ENCODE peak calls at places on chromosomes 12 and 14, in six cellular contexts. T is GM19239, N is EL, K is SHP77, F is NCI-H2081, C is cerebellar cortex. P is an unnamed sample.

GRCh38 chr14:22598896-22599244 is 770 bp downstream of the ABHD4 start:
- DNase-seq in N (peak), F (peak), T (peak), K (peak), C (peak), P (no peak)

GRCh38 chr14:105882626-105883025 is 356.2 kb downstream of the TMEM121 start:
- DNase-seq in K (no peak), F (no peak), N (no peak), T (no peak), C (no peak), P (no peak)

GRCh38 chr12:15469342-15469741 is 147.0 kb downstream of the PTPRO start:
- DNase-seq in C (no peak), K (no peak), F (peak), N (no peak), T (no peak), P (peak)

GRCh38 chr14:101194356-101195308 is 291.1 kb upstream of the RTL1 start:
- DNase-seq in T (no peak), C (no peak), K (no peak), F (peak), N (no peak), P (peak)

GRCh38 chr14:104442611-104443390 is 136.8 kb upstream of the C14orf180 start:
- DNase-seq in T (no peak), C (no peak), F (no peak), N (no peak), K (no peak), P (no peak)

GRCh38 chr12:50822082-50822481 is 20.6 kb upstream of the TMPRSS12 start:
- DNase-seq in K (no peak), N (no peak), T (no peak), C (no peak), F (no peak), P (no peak)

GRCh38 chr12:3432176-3432742 is 58.7 kb upstream of the PRMT8 start:
- DNase-seq in T (no peak), C (no peak), K (no peak), N (peak), F (no peak), P (peak)

GRCh38 chr14:90523544-90523943 is 126.7 kb downstream of the CALM1 start:
- DNase-seq in F (no peak), C (no peak), K (no peak), T (no peak), N (peak), P (no peak)

GRCh38 chr14:96205059-96205993 is 687 bp downstream of the BDKRB2 start:
- DNase-seq in F (no peak), K (peak), T (no peak), N (no peak), C (no peak), P (no peak)

GRCh38 chr14:61670576-61670975 is 24.7 kb upstream of the HIF1A start:
- DNase-seq in K (no peak), T (no peak), F (no peak), C (no peak), N (no peak), P (no peak)

GRCh38 chr12:107442593-107442992 is 243.0 kb upstream of the PWP1 start:
- DNase-seq in T (no peak), K (no peak), C (no peak), N (no peak), F (no peak), P (no peak)

GRCh38 chr14:25537846-25538455 is 488.0 kb upstream of the STXBP6 start:
- DNase-seq in C (peak), N (no peak), T (no peak), K (peak), F (peak), P (peak)

GRCh38 chr14:99976021-99976420 is 89.2 kb upstream of the EVL start:
- DNase-seq in F (no peak), C (no peak), K (no peak), T (no peak), N (no peak), P (no peak)

GRCh38 chr12:117188961-117189724 is 1.1 kb downstream of the FBXO21 start:
- DNase-seq in F (peak), T (no peak), K (no peak), N (peak), C (peak), P (no peak)

GRCh38 chr14:40374221-40374620 is 942.0 kb upstream of the FBXO33 start:
- DNase-seq in C (no peak), N (no peak), K (no peak), F (no peak), T (no peak), P (no peak)

GRCh38 chr12:127570793-127571360 is 696.1 kb upstream of the TMEM132C start:
- DNase-seq in T (no peak), N (no peak), F (no peak), C (no peak), K (no peak), P (no peak)

GRCh38 chr14:91963465-91963864 is 16.0 kb upstream of the FBLN5 start:
- DNase-seq in N (no peak), K (no peak), C (no peak), F (no peak), T (no peak), P (no peak)

GRCh38 chr14:99883866-99884650 is 90.8 kb downstream of the EML1 start:
- DNase-seq in N (no peak), K (no peak), F (no peak), C (no peak), T (no peak), P (no peak)

GRCh38 chr14:84882830-84883229 is 647.1 kb upstream of the FLRT2 start:
- DNase-seq in N (no peak), F (no peak), C (no peak), T (no peak), K (no peak), P (no peak)

GRCh38 chr14:61764342-61765122 is 2.3 kb downstream of the SNAPC1 start:
- DNase-seq in C (no peak), N (no peak), T (no peak), K (no peak), F (peak), P (no peak)

GRCh38 chr14:91878274-91878673 is 10.9 kb upstream of the TC2N start:
- DNase-seq in N (no peak), T (no peak), K (no peak), C (no peak), F (no peak), P (no peak)

GRCh38 chr14:58752782-58753181 is 115.0 kb downstream of the DACT1 start:
- DNase-seq in N (no peak), F (no peak), K (peak), C (peak), T (no peak), P (no peak)

GRCh38 chr12:20369164-20370000 is 1.0 kb downstream of the PDE3A start:
- DNase-seq in K (peak), N (peak), C (peak), T (no peak), F (peak), P (no peak)

GRCh38 chr14:102775855-102776760 is 1.1 kb upstream of the TRAF3 start:
- DNase-seq in C (peak), F (no peak), K (no peak), N (peak), T (no peak), P (no peak)

GRCh38 chr12:118238888-118239287 is 103.0 kb downstream of the PEBP1 start:
- DNase-seq in K (no peak), N (no peak), F (no peak), T (peak), C (no peak), P (no peak)

GRCh38 chr12:1859643-1860042 is 39.3 kb downstream of the LRTM2 start:
- DNase-seq in F (no peak), N (peak), T (no peak), K (no peak), C (no peak), P (no peak)